ENCODE peak calls at places on chromosomes 3 and 15, in nine cellular contexts. Q is Panc1; K is HepG2; O is HCT116; S is endothelial cell of umbilical vein; H is heart left ventricle; I is effector memory CD4-positive, alpha-beta T cell; M is neuronal stem cell; A is CD8-positive, alpha-beta T cell. F is an unnamed sample.

GRCh38 chr3:35651888-35652287 is 12.6 kb downstream of the ARPP21 start:
- DNase-seq in I (no peak), A (no peak), M (no peak), Q (no peak), H (no peak), O (no peak), K (no peak), S (no peak), F (no peak)

GRCh38 chr3:102006812-102007485 is 157.6 kb downstream of the NFKBIZ start:
- DNase-seq in A (no peak), H (no peak), K (no peak), M (no peak), Q (peak; percentile 20), O (no peak), S (peak; percentile 87), I (no peak), F (no peak)

GRCh38 chr3:58383476-58383875 is 50.2 kb downstream of the PDHB start:
- DNase-seq in O (no peak), M (no peak), Q (no peak), A (no peak), S (no peak), I (no peak), K (no peak), H (no peak), F (no peak)

GRCh38 chr3:188734395-188734794 is 437.4 kb upstream of the TPRG1 start:
- DNase-seq in M (no peak), S (peak; percentile 25), A (no peak), O (no peak), K (no peak), H (no peak), I (no peak), Q (no peak), F (no peak)

GRCh38 chr3:49199900-49200281 is 28.5 kb downstream of the KLHDC8B start:
- DNase-seq in Q (no peak), K (no peak), H (no peak), O (no peak), S (no peak), M (no peak), I (no peak), A (no peak), F (peak; percentile 61)

GRCh38 chr15:81160312-81161214 is 26.5 kb downstream of the CFAP161 start:
- DNase-seq in M (no peak), A (no peak), Q (no peak), S (peak; percentile 63), I (no peak), K (no peak), O (no peak), H (peak; percentile 76), F (no peak)

GRCh38 chr3:57079221-57079831 is 18.9 kb downstream of the SPATA12 start:
- DNase-seq in Q (no peak), M (peak; percentile 56), H (peak; percentile 67), A (no peak), S (peak; percentile 27), I (no peak), O (no peak), K (peak; percentile 28), F (peak; percentile 85)

GRCh38 chr15:38024293-38025091 is 90.1 kb downstream of the TMCO5A start:
- DNase-seq in K (no peak), M (no peak), O (no peak), Q (no peak), A (no peak), H (no peak), S (peak; percentile 32), I (no peak), F (no peak)

GRCh38 chr3:169658311-169658931 is 5.1 kb downstream of the MECOM start:
- DNase-seq in I (no peak), Q (no peak), S (peak; percentile 70), K (no peak), O (no peak), A (no peak), H (peak; percentile 58), M (peak; percentile 29), F (no peak)

GRCh38 chr3:52433328-52434060 is 11.4 kb downstream of the SEMA3G start:
- DNase-seq in I (no peak), M (no peak), H (peak; percentile 51), K (no peak), A (no peak), O (no peak), S (no peak), Q (no peak), F (no peak)

GRCh38 chr3:197378987-197379718 is 80.7 kb upstream of the DLG1 start:
- DNase-seq in O (no peak), K (no peak), M (no peak), S (no peak), I (no peak), H (no peak), Q (no peak), A (no peak), F (peak; percentile 27)

DNA sequence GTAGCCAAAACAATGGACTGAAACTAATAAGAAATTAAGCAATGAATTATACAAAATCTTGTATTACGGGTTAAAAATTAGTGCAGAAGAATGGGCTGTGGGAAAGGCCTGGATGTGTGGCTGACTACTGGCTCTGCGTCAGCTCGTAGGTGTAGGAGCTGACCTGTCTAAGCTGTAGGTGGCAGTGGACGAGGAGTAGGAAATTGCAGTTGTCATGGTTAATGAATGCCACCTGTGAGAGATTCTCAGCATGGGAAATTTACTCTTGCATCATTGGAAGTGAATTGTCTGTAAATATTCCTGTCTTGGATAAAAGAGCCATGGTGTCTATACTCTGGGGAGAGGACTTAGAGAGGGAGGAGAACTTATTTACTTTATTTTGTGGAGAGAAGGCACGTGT is 23.4 kb downstream of the CHRNA7 start:
- DNase-seq in H (no peak), S (no peak), I (no peak), A (no peak), K (no peak), Q (no peak), M (no peak), O (no peak), F (no peak)
- H3K4me1 ChIP-seq in H (no peaks in the 10 kb centered on the region), S (no peaks in the 10 kb centered on the region), I (no peaks in the 10 kb centered on the region), A (no peaks in the 10 kb centered on the region), K (no peaks in the 10 kb centered on the region), Q (no peaks in the 10 kb centered on the region), M (no peaks in the 10 kb centered on the region), O (no peaks in the 10 kb centered on the region), F (no peaks in the 10 kb centered on the region)

DNA sequence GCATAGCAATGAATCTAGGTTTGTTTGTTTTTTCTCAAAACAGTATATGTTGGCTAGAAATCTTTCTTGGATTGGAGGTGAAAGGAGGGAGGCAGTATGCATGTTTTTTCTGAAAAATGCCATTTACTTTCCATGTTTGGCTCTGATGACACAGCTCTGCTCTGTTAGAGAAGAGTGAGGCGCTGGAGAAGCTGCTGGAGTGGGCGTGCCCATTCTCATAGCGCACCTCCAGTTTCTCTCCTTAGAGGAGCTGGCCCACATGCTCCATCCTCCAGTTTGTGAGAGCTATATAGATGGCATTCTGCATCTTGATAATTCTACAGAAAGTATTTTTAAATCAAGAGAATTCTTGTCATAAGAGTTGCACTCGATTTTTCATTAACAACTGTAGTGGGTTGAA is 423.4 kb upstream of the TPM1 start:
- DNase-seq in H (no peak), O (no peak), I (no peak), K (no peak), Q (no peak), S (no peak), M (no peak), A (no peak), F (no peak)
- H3K4me3 ChIP-seq in H (no peak overlapping the region), O (no peak overlapping the region), I (no peak overlapping the region), K (no peak overlapping the region), Q (no peak overlapping the region), S (no peak overlapping the region), M (no peak overlapping the region), A (no peak overlapping the region), F (no peak overlapping the region)

GRCh38 chr3:178982138-178982537 is 89.5 kb downstream of the ZMAT3 start:
- DNase-seq in H (no peak), A (no peak), I (no peak), S (no peak), M (no peak), K (no peak), Q (no peak), O (no peak), F (no peak)

GRCh38 chr3:178990293-178990692 is 81.3 kb downstream of the ZMAT3 start:
- DNase-seq in K (no peak), M (no peak), S (no peak), A (no peak), H (no peak), O (no peak), I (no peak), Q (no peak), F (no peak)

GRCh38 chr3:178989821-178990220 is 81.8 kb downstream of the ZMAT3 start:
- DNase-seq in A (no peak), K (no peak), Q (no peak), O (no peak), H (no peak), S (no peak), M (no peak), I (no peak), F (no peak)

GRCh38 chr3:178986456-178986855 is 85.2 kb downstream of the ZMAT3 start:
- DNase-seq in I (no peak), H (no peak), O (no peak), M (no peak), A (no peak), K (no peak), Q (no peak), S (no peak), F (no peak)

GRCh38 chr3:178987745-178988144 is 83.9 kb downstream of the ZMAT3 start:
- DNase-seq in Q (no peak), A (no peak), I (no peak), O (no peak), H (no peak), K (no peak), M (no peak), S (no peak), F (no peak)
- H3K9me3 ChIP-seq in Q (peaks cover 2% of the 10 kb centered on the region), A (peaks cover 17% of the 10 kb centered on the region), I (peaks cover 8% of the 10 kb centered on the region), O (peaks cover 15% of the 10 kb centered on the region), H (peaks cover 39% of the 10 kb centered on the region), K (peaks cover 47% of the 10 kb centered on the region), M (peaks cover 11% of the 10 kb centered on the region), S (peaks cover 2% of the 10 kb centered on the region), F (peaks cover 22% of the 10 kb centered on the region)

GRCh38 chr3:42505849-42506410 is 3.5 kb downstream of the VIPR1 start:
- DNase-seq in Q (no peak), A (no peak), S (no peak), O (no peak), K (no peak), H (no peak), I (no peak), M (no peak), F (no peak)

GRCh38 chr3:42507751-42508335 is 5.4 kb downstream of the VIPR1 start:
- DNase-seq in Q (no peak), O (no peak), K (no peak), A (no peak), I (no peak), S (no peak), M (no peak), H (no peak), F (no peak)

GRCh38 chr3:42508562-42508961 is 6.1 kb downstream of the VIPR1 start:
- DNase-seq in H (no peak), A (no peak), I (no peak), Q (no peak), S (no peak), O (no peak), K (no peak), M (no peak), F (no peak)

GRCh38 chr3:42509111-42509510 is 6.7 kb downstream of the VIPR1 start:
- DNase-seq in Q (no peak), O (no peak), A (no peak), S (no peak), K (no peak), H (no peak), I (no peak), M (no peak), F (no peak)

DNA sequence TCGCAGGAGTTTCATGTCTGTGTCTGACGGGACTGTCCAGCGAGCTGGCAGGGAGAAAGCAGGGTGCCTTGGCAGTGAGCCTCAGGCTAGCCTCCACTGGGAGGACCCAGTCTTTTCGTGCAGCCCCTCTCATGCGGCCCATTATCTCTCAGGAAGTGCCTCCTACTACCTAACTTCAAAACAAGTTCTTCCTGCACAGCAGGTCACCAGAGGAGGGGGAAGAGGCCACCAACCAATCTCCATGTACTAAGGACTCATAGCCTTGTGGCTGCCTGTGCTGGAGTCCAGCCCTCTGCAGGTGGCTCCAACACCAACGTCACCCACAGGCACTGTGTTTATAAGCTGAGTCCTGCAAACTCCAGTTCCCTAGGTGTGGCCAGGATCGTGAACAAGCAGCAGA is 4.8 kb downstream of the VIPR1 start:
- DNase-seq in A (no peak), I (no peak), Q (no peak), S (no peak), H (no peak), M (no peak), O (no peak), K (no peak), F (no peak)
- H3K4me1 ChIP-seq in A (peaks cover 78% of the 10 kb centered on the region), I (peaks cover 29% of the 10 kb centered on the region), Q (no peaks in the 10 kb centered on the region), S (peaks cover under 1% of the 10 kb centered on the region), H (no peaks in the 10 kb centered on the region), M (peaks cover 3% of the 10 kb centered on the region), O (peaks cover 13% of the 10 kb centered on the region), K (peaks cover 19% of the 10 kb centered on the region), F (no peaks in the 10 kb centered on the region)

F was measured in kidney.